ENCODE peak calls at places on chromosome 19, in ten cellular contexts. N is endothelial cell of umbilical vein, K is heart left ventricle, W is ovary, E is testis, J is uterus, M is Peyer's patch, V is tibial nerve, U is A549, X is transverse colon. Z is an unnamed sample.

GRCh38 chr19:55373993-55374757 is 2.5 kb upstream of the TMEM190 start:
- DNase-seq in N (no peak), K (no peak), W (no peak), E (no peak), J (no peak), M (no peak), V (no peak), U (peak; percentile 75), X (no peak), Z (no peak)

GRCh38 chr19:56873493-56873892 is 33.0 kb upstream of the PEG3 start:
- DNase-seq in N (no peak), K (no peak), W (no peak), E (no peak), J (no peak), M (no peak), V (no peak), U (no peak), X (no peak), Z (no peak)

GRCh38 chr19:5718032-5718578 is 1.8 kb downstream of the LONP1 start:
- DNase-seq in N (no peak), K (no peak), W (no peak), E (no peak), J (no peak), M (no peak), V (no peak), U (no peak), X (no peak), Z (no peak)

GRCh38 chr19:42255766-42256750 is 1.1 kb upstream of the ERF start:
- DNase-seq in N (peak; percentile 63), K (peak; percentile 79), W (peak; percentile 74), E (peak; percentile 87), J (peak; percentile 66), M (no peak), V (no peak), U (peak; percentile 84), X (no peak), Z (peak; percentile 31)

GRCh38 chr19:49761625-49762311 is 1.3 kb downstream of the TSKS start:
- DNase-seq in N (no peak), K (peak; percentile 37), W (peak; percentile 51), E (peak; percentile 54), J (peak; percentile 58), M (no peak), V (no peak), U (no peak), X (no peak), Z (no peak)

GRCh38 chr19:46220038-46220615 is 9.4 kb upstream of the IGFL1 start:
- DNase-seq in N (no peak), K (no peak), W (no peak), E (no peak), J (no peak), M (no peak), V (no peak), U (no peak), X (no peak), Z (no peak)

GRCh38 chr19:42392165-42392564 is 2.1 kb upstream of the CNFN start:
- DNase-seq in N (no peak), K (no peak), W (no peak), E (no peak), J (no peak), M (no peak), V (no peak), U (no peak), X (no peak), Z (no peak)

GRCh38 chr19:54959840-54960239 is 6.3 kb upstream of the NLRP2 start:
- DNase-seq in N (no peak), K (no peak), W (no peak), E (no peak), J (no peak), M (no peak), V (no peak), U (no peak), X (no peak), Z (no peak)

GRCh38 chr19:10566658-10567410 is 1.0 kb upstream of the KRI1 start:
- DNase-seq in N (no peak), K (no peak), W (peak; percentile 62), E (no peak), J (no peak), M (peak; percentile 73), V (no peak), U (no peak), X (peak; percentile 41), Z (no peak)

DNA sequence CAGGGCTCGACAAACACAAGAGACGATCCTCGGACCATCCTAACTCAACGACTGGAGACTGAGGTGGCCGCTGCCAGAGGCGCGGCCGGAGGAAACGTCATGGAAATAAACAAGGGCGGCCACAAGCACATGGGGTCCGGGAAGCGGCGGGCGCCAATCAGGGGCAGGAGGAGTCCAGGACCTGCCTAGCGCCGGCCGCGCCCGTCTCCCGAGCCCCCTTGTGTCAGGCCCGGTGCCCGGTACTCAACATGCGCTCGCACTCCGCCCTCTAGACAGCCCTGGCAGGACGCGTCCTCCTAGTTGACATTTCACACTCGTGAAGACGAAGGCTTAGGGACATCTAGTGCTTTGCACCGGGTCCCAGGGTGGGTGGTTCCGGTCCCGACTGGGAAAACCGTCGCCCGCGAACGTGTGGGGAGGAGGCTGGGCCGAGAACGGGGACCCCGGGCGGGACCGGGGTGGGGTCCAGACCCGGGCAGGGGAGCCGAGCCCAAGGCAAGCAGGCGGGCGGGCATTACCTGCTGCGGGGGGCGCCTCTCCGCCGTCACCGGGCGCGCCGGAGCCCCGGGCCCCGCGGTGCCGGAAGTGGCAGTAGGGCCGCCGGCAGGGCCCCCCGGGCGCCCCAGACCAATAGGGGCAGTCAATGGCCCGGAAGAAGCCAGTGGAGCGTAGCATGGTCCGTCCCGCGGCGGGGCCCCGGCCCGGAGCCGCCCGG is 442 bp downstream of the REXO1 start:
- DNase-seq in N (peak; percentile 64), K (peak; percentile 42), W (no peak), E (peak; percentile 66), J (no peak), M (no peak), V (no peak), U (no peak), X (peak; percentile 61), Z (peak; percentile 11)
- TF ChIP-seq POLR2A in N (no peak), K (no peak), W (no peak), E (no peak), J (no peak), M (no peak), V (no peak), U (no peak), X (peak; percentile 36), Z (no peak)

DNA sequence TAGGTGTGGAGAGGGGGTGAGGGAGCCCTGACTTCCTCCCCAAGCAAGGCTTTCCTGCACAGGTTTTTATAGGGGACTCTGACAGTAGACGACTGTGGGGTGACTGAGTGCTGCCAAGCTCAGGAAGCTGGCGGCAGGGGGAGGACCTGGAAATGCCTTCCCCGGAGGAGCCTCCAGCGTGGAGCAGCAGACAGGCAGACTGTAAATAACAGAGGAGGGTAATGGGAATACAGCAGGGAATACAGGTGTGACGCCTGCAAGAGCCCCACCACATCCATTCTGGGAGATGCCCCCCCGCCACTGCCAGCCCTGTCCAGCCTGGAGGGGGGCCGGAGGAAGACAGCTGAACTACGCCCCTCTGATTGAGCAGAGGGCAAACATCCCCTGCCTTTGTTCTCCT is 190.4 kb downstream of the UQCRFS1 start:
- DNase-seq in N (no peak), K (no peak), W (no peak), E (no peak), J (no peak), M (no peak), V (no peak), U (no peak), X (no peak), Z (no peak)
- TF ChIP-seq POLR2A in N (no peak), K (no peak), W (no peak), E (no peak), J (no peak), M (no peak), V (no peak), U (no peak), X (no peak), Z (no peak)

GRCh38 chr19:11642902-11643301 is 45.6 kb downstream of the ZNF627 start:
- DNase-seq in N (no peak), K (no peak), W (no peak), E (no peak), J (no peak), M (no peak), V (no peak), U (no peak), X (no peak), Z (no peak)

GRCh38 chr19:11641241-11641640 is 44.0 kb downstream of the ZNF627 start:
- DNase-seq in N (no peak), K (no peak), W (no peak), E (no peak), J (no peak), M (no peak), V (no peak), U (no peak), X (no peak), Z (no peak)

GRCh38 chr19:11639245-11639601 is 41.9 kb downstream of the ZNF627 start:
- DNase-seq in N (no peak), K (no peak), W (no peak), E (no peak), J (no peak), M (no peak), V (no peak), U (no peak), X (no peak), Z (no peak)

GRCh38 chr19:11639602-11640471 is 42.6 kb downstream of the ZNF627 start:
- DNase-seq in N (peak; percentile 94), K (peak; percentile 93), W (peak; percentile 97), E (peak; percentile 99), J (peak; percentile 95), M (peak; percentile 98), V (peak; percentile 95), U (peak; percentile 84), X (peak; percentile 98), Z (peak; percentile 99)
- TF ChIP-seq POLR2A in N (no peak), K (no peak), W (no peak), E (no peak), J (no peak), M (peak; percentile 18), V (no peak), U (no peak), X (no peak), Z (no peak)

DNA sequence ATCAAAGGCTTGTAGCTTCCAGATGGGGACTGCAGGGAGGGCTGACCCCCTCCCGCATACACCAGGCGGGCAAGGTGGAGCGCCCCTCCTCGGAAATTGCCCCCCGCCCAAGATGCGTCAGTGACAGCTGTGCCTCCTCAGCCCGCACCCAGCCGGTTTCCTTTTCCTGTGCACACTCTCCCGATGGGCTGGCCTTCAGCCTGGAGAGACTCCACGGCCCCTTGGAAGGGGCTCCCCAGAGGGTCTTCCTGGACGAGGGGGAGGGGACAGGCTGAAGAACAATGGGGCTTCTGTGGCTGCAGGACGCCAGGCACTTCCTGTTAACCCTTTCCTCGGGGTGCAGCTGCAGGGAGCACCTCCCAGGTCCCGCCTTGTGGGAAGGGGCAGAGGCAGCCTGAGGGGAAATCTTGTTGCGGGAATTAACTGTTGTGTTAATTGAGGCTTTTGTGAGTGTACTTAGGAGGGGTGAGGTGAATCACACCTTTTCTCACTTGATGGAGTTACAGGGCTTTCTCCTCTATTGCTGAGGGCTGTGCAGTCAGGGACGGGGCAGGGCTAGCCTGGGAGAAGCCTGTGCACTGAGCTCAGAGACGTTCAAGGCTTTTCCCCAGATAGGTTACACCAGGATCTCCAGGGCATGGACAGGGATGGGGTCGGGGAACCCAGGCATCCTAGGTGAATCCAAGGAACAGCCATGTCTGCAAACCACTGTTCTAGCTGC is 14.3 kb downstream of the IER2 start:
- DNase-seq in N (peak; percentile 89), K (peak; percentile 90), W (peak; percentile 73), E (no peak), J (peak; percentile 64), M (peak; percentile 70), V (no peak), U (no peak), X (peak; percentile 75), Z (peak; percentile 35)
- TF ChIP-seq POLR2A in N (no peak), K (no peak), W (no peak), E (no peak), J (no peak), M (no peak), V (no peak), U (peak; percentile 25), X (no peak), Z (no peak)

GRCh38 chr19:35000338-35000646 is 169 bp downstream of the GRAMD1A start:
- DNase-seq in N (no peak), K (no peak), W (no peak), E (no peak), J (no peak), M (no peak), V (no peak), U (no peak), X (no peak), Z (no peak)
- TF ChIP-seq POLR2A in N (no peak), K (no peak), W (no peak), E (no peak), J (peak; percentile 78), M (no peak), V (peak; percentile 82), U (peak; percentile 46), X (no peak), Z (peak; percentile 80)

Z was measured in thyroid gland.